ENCODE peak calls at places on chromosomes 5 and 9, in nine cellular contexts. E is effector memory CD4-positive, alpha-beta T cell; C is right cardiac atrium; A is lower lobe of right lung; L is transverse colon; G is GM23248; V is AG04450; I is CD4-positive, CD25-positive, alpha-beta regulatory T cell; B is pancreas. K is an unnamed sample.

GRCh38 chr9:121824651-121825480 is 173.4 kb downstream of the DAB2IP start:
- DNase-seq in E (no peak), C (no peak), A (no peak), L (no peak), G (peak), V (no peak), I (no peak), B (no peak), K (no peak)

GRCh38 chr9:129382281-129383004 is 204.4 kb upstream of the IER5L start:
- DNase-seq in E (no peak), C (peak), A (no peak), L (no peak), G (no peak), V (no peak), I (no peak), B (peak), K (no peak)

GRCh38 chr9:129351058-129351641 is 173.1 kb upstream of the IER5L start:
- DNase-seq in E (no peak), C (no peak), A (no peak), L (no peak), G (no peak), V (no peak), I (no peak), B (no peak), K (no peak)

GRCh38 chr5:153372433-153373167 is 117.9 kb upstream of the GRIA1 start:
- DNase-seq in E (no peak), C (no peak), A (no peak), L (no peak), G (no peak), V (no peak), I (no peak), B (no peak), K (no peak)

GRCh38 chr5:6454628-6455053 is 6.0 kb downstream of the UBE2QL1 start:
- DNase-seq in E (no peak), C (no peak), A (no peak), L (no peak), G (no peak), V (no peak), I (no peak), B (no peak), K (peak)

GRCh38 chr9:6944896-6945295 is 187.1 kb downstream of the KDM4C start:
- DNase-seq in E (no peak), C (no peak), A (no peak), L (no peak), G (peak), V (no peak), I (no peak), B (no peak), K (no peak)

GRCh38 chr5:67416133-67416937 is 219.7 kb upstream of the CD180 start:
- DNase-seq in E (no peak), C (no peak), A (no peak), L (no peak), G (no peak), V (no peak), I (no peak), B (no peak), K (no peak)

GRCh38 chr5:168443533-168443932 is 42.7 kb upstream of the RARS1 start:
- DNase-seq in E (no peak), C (no peak), A (no peak), L (no peak), G (no peak), V (no peak), I (no peak), B (no peak), K (no peak)

GRCh38 chr5:38642194-38642987 is 85.9 kb upstream of the LIFR start:
- DNase-seq in E (no peak), C (no peak), A (no peak), L (no peak), G (no peak), V (no peak), I (no peak), B (no peak), K (no peak)

GRCh38 chr5:73274870-73275756 is 102.1 kb downstream of the TMEM174 start:
- DNase-seq in E (no peak), C (peak), A (no peak), L (no peak), G (peak), V (no peak), I (no peak), B (no peak), K (no peak)

GRCh38 chr5:122896598-122897282 is 51.3 kb downstream of the SNX24 start:
- DNase-seq in E (no peak), C (no peak), A (no peak), L (no peak), G (peak), V (peak), I (no peak), B (no peak), K (no peak)

GRCh38 chr5:32436553-32437262 is 7.8 kb downstream of the ZFR start:
- DNase-seq in E (no peak), C (no peak), A (no peak), L (no peak), G (no peak), V (no peak), I (no peak), B (no peak), K (no peak)

GRCh38 chr9:130665431-130666392 is 1.3 kb downstream of the PRDM12 start:
- DNase-seq in E (no peak), C (no peak), A (no peak), L (no peak), G (peak), V (no peak), I (no peak), B (no peak), K (no peak)

GRCh38 chr9:77999231-77999631 is 32.4 kb downstream of the GNAQ start:
- DNase-seq in E (no peak), C (no peak), A (no peak), L (no peak), G (peak), V (no peak), I (no peak), B (no peak), K (no peak)

GRCh38 chr5:78816143-78816765 is 167.7 kb upstream of the LHFPL2 start:
- DNase-seq in E (no peak), C (no peak), A (no peak), L (no peak), G (no peak), V (no peak), I (no peak), B (no peak), K (no peak)

GRCh38 chr5:107478068-107478641 is 192.6 kb downstream of the EFNA5 start:
- DNase-seq in E (no peak), C (no peak), A (no peak), L (no peak), G (no peak), V (no peak), I (no peak), B (no peak), K (no peak)

GRCh38 chr5:1409386-1410110 is 35.7 kb downstream of the SLC6A3 start:
- DNase-seq in E (no peak), C (peak), A (peak), L (no peak), G (peak), V (no peak), I (no peak), B (peak), K (no peak)

GRCh38 chr9:119951090-119951489 is 581.9 kb upstream of the BRINP1 start:
- DNase-seq in E (no peak), C (no peak), A (no peak), L (no peak), G (peak), V (no peak), I (no peak), B (no peak), K (peak)

GRCh38 chr9:137613259-137613658 is 5.5 kb upstream of the EHMT1 start:
- DNase-seq in E (no peak), C (peak), A (no peak), L (no peak), G (no peak), V (no peak), I (no peak), B (peak), K (no peak)

GRCh38 chr9:70600479-70600878 is 186.0 kb upstream of the KLF9 start:
- DNase-seq in E (no peak), C (peak), A (no peak), L (peak), G (peak), V (peak), I (no peak), B (no peak), K (no peak)

GRCh38 chr5:163565931-163566608 is 60.7 kb downstream of the MAT2B start:
- DNase-seq in E (peak), C (peak), A (peak), L (peak), G (peak), V (no peak), I (peak), B (peak), K (no peak)

GRCh38 chr5:76714771-76715483 is 999 bp upstream of the F2R start:
- DNase-seq in E (no peak), C (peak), A (no peak), L (peak), G (peak), V (no peak), I (no peak), B (peak), K (no peak)

GRCh38 chr5:141729387-141730006 is 47.5 kb upstream of the ARAP3 start:
- DNase-seq in E (no peak), C (no peak), A (no peak), L (no peak), G (no peak), V (no peak), I (no peak), B (no peak), K (no peak)

GRCh38 chr9:82934949-82935348 is 128.0 kb downstream of the RASEF start:
- DNase-seq in E (no peak), C (no peak), A (no peak), L (no peak), G (peak), V (peak), I (no peak), B (no peak), K (no peak)

GRCh38 chr5:61159841-61160240 is 2.4 kb downstream of the SMIM15 start:
- DNase-seq in E (no peak), C (no peak), A (no peak), L (no peak), G (no peak), V (no peak), I (no peak), B (no peak), K (no peak)

GRCh38 chr9:105901514-105902109 is 207.3 kb downstream of the TMEM38B start:
- DNase-seq in E (no peak), C (peak), A (no peak), L (no peak), G (peak), V (no peak), I (no peak), B (no peak), K (no peak)

GRCh38 chr9:93122721-93123221 is 11.3 kb downstream of the NINJ1 start:
- DNase-seq in E (no peak), C (peak), A (peak), L (peak), G (no peak), V (no peak), I (no peak), B (peak), K (no peak)

GRCh38 chr5:154287136-154287535 is 96.6 kb downstream of the GALNT10 start:
- DNase-seq in E (no peak), C (no peak), A (peak), L (no peak), G (peak), V (peak), I (no peak), B (no peak), K (peak)

GRCh38 chr9:71966601-71967000 is 55.2 kb downstream of the C9orf85 start:
- DNase-seq in E (no peak), C (no peak), A (no peak), L (no peak), G (no peak), V (no peak), I (no peak), B (no peak), K (no peak)

GRCh38 chr5:172701336-172702061 is 60.4 kb downstream of the NEURL1B start:
- DNase-seq in E (no peak), C (peak), A (no peak), L (no peak), G (no peak), V (no peak), I (no peak), B (peak), K (no peak)

GRCh38 chr9:106906129-106906528 is 43.2 kb downstream of the ZNF462 start:
- DNase-seq in E (no peak), C (no peak), A (no peak), L (no peak), G (no peak), V (no peak), I (no peak), B (no peak), K (no peak)

GRCh38 chr9:97547098-97547829 is 45.8 kb downstream of the TMOD1 start:
- DNase-seq in E (no peak), C (no peak), A (no peak), L (no peak), G (no peak), V (no peak), I (no peak), B (no peak), K (no peak)

GRCh38 chr5:133304707-133305216 is 252.9 kb downstream of the HSPA4 start:
- DNase-seq in E (no peak), C (no peak), A (no peak), L (no peak), G (no peak), V (no peak), I (no peak), B (no peak), K (no peak)

GRCh38 chr9:35798658-35799366 is 7.4 kb downstream of the NPR2 start:
- DNase-seq in E (no peak), C (no peak), A (no peak), L (no peak), G (peak), V (no peak), I (no peak), B (no peak), K (no peak)

GRCh38 chr9:1271786-1272185 is 221.6 kb downstream of the DMRT2 start:
- DNase-seq in E (no peak), C (no peak), A (no peak), L (no peak), G (no peak), V (no peak), I (no peak), B (no peak), K (no peak)

GRCh38 chr5:135203593-135204036 is 169.6 kb upstream of the PITX1 start:
- DNase-seq in E (no peak), C (no peak), A (no peak), L (no peak), G (peak), V (no peak), I (no peak), B (no peak), K (no peak)

GRCh38 chr5:25993701-25994100 is 1044.7 kb downstream of the CDH9 start:
- DNase-seq in E (no peak), C (no peak), A (no peak), L (no peak), G (no peak), V (no peak), I (no peak), B (no peak), K (no peak)

GRCh38 chr9:87869082-87869481 is 13.6 kb upstream of the SPATA31E1 start:
- DNase-seq in E (no peak), C (peak), A (no peak), L (no peak), G (no peak), V (no peak), I (no peak), B (no peak), K (no peak)

GRCh38 chr9:87874320-87874655 is 8.4 kb upstream of the SPATA31E1 start:
- DNase-seq in E (no peak), C (no peak), A (no peak), L (no peak), G (no peak), V (no peak), I (no peak), B (no peak), K (no peak)

GRCh38 chr9:87871425-87872078 is 11.1 kb upstream of the SPATA31E1 start:
- DNase-seq in E (no peak), C (peak), A (no peak), L (no peak), G (no peak), V (no peak), I (no peak), B (no peak), K (no peak)

GRCh38 chr9:87873607-87874319 is 8.9 kb upstream of the SPATA31E1 start:
- DNase-seq in E (no peak), C (no peak), A (no peak), L (peak), G (no peak), V (no peak), I (no peak), B (no peak), K (no peak)

DNA sequence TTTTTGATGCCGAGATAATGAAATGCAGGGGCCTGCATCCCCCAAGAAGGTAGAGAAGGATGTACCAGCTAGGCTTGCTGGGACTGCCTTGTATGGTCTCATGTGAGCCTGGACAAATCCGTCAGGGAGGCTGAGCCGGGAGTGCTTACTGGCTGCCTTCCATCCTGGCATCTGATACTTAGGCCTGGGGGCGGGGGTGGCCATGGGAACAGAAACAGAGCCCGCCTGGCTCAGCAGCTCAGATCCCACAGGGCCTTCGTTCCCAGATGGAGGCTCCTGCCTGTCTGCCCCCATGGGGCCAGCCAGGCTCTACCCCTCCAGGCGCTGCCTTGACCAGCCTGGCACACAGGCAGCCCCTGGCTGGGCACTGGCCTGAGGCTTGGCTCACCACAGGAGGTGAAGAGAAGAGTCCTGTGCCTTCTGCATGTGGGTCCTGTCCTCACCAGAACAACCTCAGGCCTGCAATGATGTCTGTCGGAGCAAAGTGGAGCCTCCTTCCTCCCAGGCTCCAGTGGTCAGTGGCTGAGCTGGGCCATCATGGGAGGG is 10.5 kb upstream of the SPATA31E1 start:
- DNase-seq in E (no peak), C (no peak), A (no peak), L (no peak), G (peak), V (no peak), I (no peak), B (no peak), K (no peak)
- H3K27ac ChIP-seq in E (no peak), C (no peak), A (no peak), L (peak), G (no peak), V (no peak), I (no peak), B (no peak), K (no peak)

GRCh38 chr5:55223988-55224240 is 3.2 kb downstream of the MCIDAS start:
- DNase-seq in E (no peak), C (no peak), A (no peak), L (no peak), G (no peak), V (no peak), I (no peak), B (no peak), K (no peak)

GRCh38 chr5:55226934-55227737 is at the start of gene MCIDAS:
- DNase-seq in E (peak), C (peak), A (peak), L (peak), G (peak), V (no peak), I (no peak), B (peak), K (no peak)

GRCh38 chr5:55227738-55228430 is 769 bp upstream of the MCIDAS start:
- DNase-seq in E (no peak), C (no peak), A (no peak), L (no peak), G (no peak), V (no peak), I (no peak), B (no peak), K (no peak)

GRCh38 chr5:55225346-55225745 is 1.8 kb downstream of the MCIDAS start:
- DNase-seq in E (no peak), C (no peak), A (no peak), L (no peak), G (no peak), V (no peak), I (no peak), B (no peak), K (no peak)

GRCh38 chr5:55226027-55226933 is 835 bp downstream of the MCIDAS start:
- DNase-seq in E (no peak), C (peak), A (peak), L (peak), G (peak), V (no peak), I (no peak), B (peak), K (no peak)
- H3K4me3 ChIP-seq in E (peak), C (peak), A (peak), L (peak), G (peak), V (no peak), I (peak), B (peak), K (peak)

DNA sequence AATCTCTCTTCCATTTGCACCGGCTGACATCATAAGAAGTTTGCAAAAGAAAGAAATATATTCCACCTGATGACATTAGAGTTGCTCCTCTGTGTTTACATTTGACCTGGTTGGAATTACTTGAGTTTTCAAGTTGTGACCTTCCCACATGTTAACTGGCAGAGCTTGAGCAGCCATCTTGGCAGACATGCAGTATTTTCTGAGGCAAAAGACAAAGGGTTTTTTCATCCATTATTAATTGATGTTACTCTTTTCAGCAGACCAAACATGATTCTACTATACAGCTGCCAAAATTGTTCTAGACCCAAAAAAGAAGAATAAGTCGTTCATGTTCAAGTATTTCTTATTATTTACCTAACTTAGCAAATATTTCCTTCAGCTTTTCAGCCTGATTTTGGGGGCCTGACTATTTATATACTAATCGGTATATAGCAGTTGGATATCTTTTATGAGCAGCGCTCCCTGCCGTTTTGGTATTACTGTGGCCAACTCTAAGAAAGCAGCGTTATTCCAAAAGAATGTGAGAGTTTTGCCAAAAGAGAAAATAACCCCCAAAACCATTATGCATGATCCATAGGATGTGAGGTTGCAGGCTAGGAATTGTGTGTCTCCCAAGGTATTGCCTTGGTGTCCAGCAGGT is 212.9 kb downstream of the PBX3 start:
- DNase-seq in E (no peak), C (no peak), A (no peak), L (no peak), G (no peak), V (no peak), I (no peak), B (no peak), K (no peak)
- H3K27ac ChIP-seq in E (no peak), C (no peak), A (no peak), L (no peak), G (no peak), V (no peak), I (no peak), B (no peak), K (no peak)

DNA sequence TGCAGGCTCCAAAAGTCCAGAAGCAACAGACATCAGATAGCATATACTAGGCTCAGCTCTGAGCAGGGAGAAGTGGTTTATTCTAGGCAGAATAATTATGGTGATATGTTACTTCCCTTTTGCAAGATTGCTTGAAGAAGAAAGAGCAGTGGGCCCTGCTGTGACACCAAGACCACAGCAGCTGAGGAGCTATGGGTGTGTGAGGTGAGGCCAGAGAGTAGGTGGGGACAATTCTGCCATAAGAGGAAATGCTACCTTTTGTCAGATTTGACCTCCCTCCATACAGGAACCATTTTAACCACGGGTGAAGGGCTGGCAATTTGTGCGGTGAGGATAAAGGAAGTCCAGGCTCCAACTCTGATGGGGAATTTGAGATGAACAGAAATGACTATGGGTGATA is 51.3 kb downstream of the TNFSF15 start:
- DNase-seq in E (no peak), C (no peak), A (no peak), L (no peak), G (no peak), V (no peak), I (no peak), B (no peak), K (no peak)
- H3K4me3 ChIP-seq in E (no peak), C (no peak), A (no peak), L (no peak), G (no peak), V (no peak), I (no peak), B (no peak), K (no peak)

K was measured in thoracic aorta.